ENCODE peak calls at places on chromosomes 4 and X, in eight cellular contexts. K is left lung, I is lung, L is BE2C, H is H9, C is prostate gland, T is cardiac muscle cell, O is upper lobe of right lung. U is an unnamed sample.

GRCh38 chr4:165971941-165972340 is 98.9 kb downstream of the TLL1 start:
- DNase-seq in K (no peak), I (no peak), L (no peak), H (no peak), C (no peak), T (no peak), O (no peak), U (no peak)

GRCh38 chr4:109574931-109575804 is 15.1 kb downstream of the MCUB start:
- DNase-seq in K (no peak), I (no peak), L (no peak), H (no peak), C (no peak), T (no peak), O (no peak), U (no peak)

GRCh38 chr4:143455211-143455610 is 58.3 kb upstream of the SMARCA5 start:
- DNase-seq in K (no peak), I (no peak), L (no peak), H (no peak), C (no peak), T (peak; percentile 43), O (no peak), U (no peak)

GRCh38 chr4:143473334-143474126 is 40.0 kb upstream of the SMARCA5 start:
- DNase-seq in K (no peak), I (no peak), L (no peak), H (no peak), C (no peak), T (no peak), O (no peak), U (no peak)

GRCh38 chr4:46648088-46648744 is 258.3 kb upstream of the GABRA2 start:
- DNase-seq in K (no peak), I (no peak), L (peak; percentile 63), H (peak; percentile 84), C (no peak), T (peak; percentile 69), O (no peak), U (no peak)

GRCh38 chr4:15665738-15666365 is 10.7 kb upstream of the FBXL5 start:
- DNase-seq in K (no peak), I (no peak), L (no peak), H (no peak), C (no peak), T (peak; percentile 49), O (no peak), U (no peak)

GRCh38 chr4:181821039-181822004 is 421.9 kb upstream of the TENM3 start:
- DNase-seq in K (no peak), I (no peak), L (no peak), H (no peak), C (no peak), T (peak; percentile 22), O (no peak), U (no peak)

GRCh38 chrX:258291-259040 is 22.7 kb upstream of the PLCXD1 start:
- DNase-seq in K (no peak), I (no peak), L (no peak), H (no peak), C (no peak), T (no peak), O (peak; percentile 58), U (no peak)

GRCh38 chrX:107894038-107894437 is 68.4 kb downstream of the MID2 start:
- DNase-seq in K (no peak), I (no peak), L (no peak), H (no peak), C (peak; percentile 14), T (peak; percentile 58), O (no peak), U (no peak)

GRCh38 chrX:47218280-47218919 is at the start of gene CDK16:
- DNase-seq in K (peak; percentile 90), I (peak; percentile 82), L (peak; percentile 77), H (peak; percentile 87), C (peak; percentile 55), T (peak; percentile 85), O (peak; percentile 86), U (peak; percentile 79)

GRCh38 chrX:33188286-33188685 is 23.1 kb downstream of the DMD start:
- DNase-seq in K (no peak), I (no peak), L (no peak), H (peak; percentile 54), C (no peak), T (no peak), O (no peak), U (no peak)

GRCh38 chr4:180790471-180790870 is 1452.7 kb upstream of the TENM3 start:
- DNase-seq in K (no peak), I (no peak), L (no peak), H (no peak), C (no peak), T (no peak), O (no peak), U (no peak)

GRCh38 chrX:103356897-103357296 is 591 bp downstream of the TCEAL9 start:
- DNase-seq in K (no peak), I (no peak), L (peak; percentile 13), H (no peak), C (peak; percentile 20), T (peak; percentile 28), O (no peak), U (no peak)

GRCh38 chrX:46044486-46044885 is 500.7 kb downstream of the ZNF674 start:
- DNase-seq in K (no peak), I (no peak), L (no peak), H (no peak), C (peak; percentile 12), T (peak; percentile 5), O (no peak), U (no peak)

GRCh38 chrX:148567229-148567628 is 66.8 kb downstream of the AFF2 start:
- DNase-seq in K (no peak), I (no peak), L (no peak), H (no peak), C (no peak), T (peak; percentile 60), O (no peak), U (no peak)

GRCh38 chrX:40434947-40435346 is 145.8 kb upstream of the ATP6AP2 start:
- DNase-seq in K (no peak), I (no peak), L (peak; percentile 81), H (peak; percentile 76), C (peak; percentile 17), T (peak; percentile 64), O (no peak), U (no peak)

GRCh38 chrX:40444133-40444532 is 136.6 kb upstream of the ATP6AP2 start:
- DNase-seq in K (no peak), I (no peak), L (no peak), H (no peak), C (no peak), T (no peak), O (no peak), U (no peak)

GRCh38 chrX:40440841-40441240 is 139.9 kb upstream of the ATP6AP2 start:
- DNase-seq in K (no peak), I (no peak), L (no peak), H (no peak), C (no peak), T (no peak), O (no peak), U (no peak)

GRCh38 chrX:40437348-40437747 is 143.4 kb upstream of the ATP6AP2 start:
- DNase-seq in K (no peak), I (no peak), L (no peak), H (no peak), C (no peak), T (no peak), O (no peak), U (no peak)

DNA sequence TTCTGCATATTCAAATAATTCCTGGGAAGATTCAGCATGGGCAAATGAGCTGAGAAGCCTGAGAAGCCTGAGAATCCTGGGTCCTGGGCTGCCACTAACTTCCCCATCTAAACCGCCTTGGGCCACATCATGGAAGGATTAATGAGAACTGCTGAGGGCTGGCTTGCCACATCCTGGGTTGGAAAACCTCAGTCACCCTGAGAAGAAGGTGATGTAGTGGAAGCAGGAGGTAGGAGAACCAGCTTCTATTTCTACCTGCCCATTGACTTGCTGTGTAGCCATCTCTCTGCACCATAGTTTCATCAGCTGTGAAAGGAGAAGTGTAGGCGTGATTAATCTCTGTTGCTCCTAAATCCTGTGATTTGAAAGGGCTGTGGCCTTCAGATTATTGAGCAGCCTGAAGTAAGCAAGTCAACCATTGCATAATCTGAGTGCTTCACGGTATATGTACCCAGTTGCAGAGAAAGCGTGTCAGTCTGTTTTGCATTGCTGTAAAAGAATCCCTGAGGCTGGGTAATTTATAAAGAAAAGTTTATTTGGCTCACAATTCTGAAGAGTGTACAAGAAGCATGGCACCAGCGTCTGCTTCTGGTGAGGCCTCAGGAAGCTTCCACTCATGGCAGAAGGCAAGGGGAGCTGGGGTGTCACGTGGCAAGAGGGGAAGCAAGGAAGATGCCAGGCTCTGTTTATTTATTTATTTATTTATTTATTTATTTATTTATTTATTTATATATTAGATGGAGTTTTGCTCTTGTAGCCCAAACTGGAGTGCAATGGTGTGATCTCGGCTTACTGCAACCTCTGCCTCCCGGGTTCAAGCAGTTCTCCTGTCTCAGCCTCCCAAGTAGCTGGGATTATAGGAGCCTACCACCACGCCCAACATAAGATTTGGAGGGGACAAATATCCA is 140.9 kb upstream of the ATP6AP2 start:
- DNase-seq in K (no peak), I (no peak), L (no peak), H (no peak), C (no peak), T (no peak), O (no peak), U (no peak)
- H3K4me1 ChIP-seq in K (no peaks in the 10 kb centered on the region), I (no peaks in the 10 kb centered on the region), L (peaks cover 7% of the 10 kb centered on the region), H (peaks cover 2% of the 10 kb centered on the region), C (no peaks in the 10 kb centered on the region), T (peaks cover 3% of the 10 kb centered on the region), O (no peaks in the 10 kb centered on the region), U (no peaks in the 10 kb centered on the region)

GRCh38 chr4:87366763-87367162 is 24.2 kb downstream of the HSD17B11 start:
- DNase-seq in K (no peak), I (no peak), L (no peak), H (no peak), C (no peak), T (no peak), O (no peak), U (no peak)
- H3K4me1 ChIP-seq in K (no peaks in the 10 kb centered on the region), I (no peaks in the 10 kb centered on the region), L (no peaks in the 10 kb centered on the region), H (no peaks in the 10 kb centered on the region), C (no peaks in the 10 kb centered on the region), T (no peaks in the 10 kb centered on the region), O (peaks cover 5% of the 10 kb centered on the region), U (no peaks in the 10 kb centered on the region)

DNA sequence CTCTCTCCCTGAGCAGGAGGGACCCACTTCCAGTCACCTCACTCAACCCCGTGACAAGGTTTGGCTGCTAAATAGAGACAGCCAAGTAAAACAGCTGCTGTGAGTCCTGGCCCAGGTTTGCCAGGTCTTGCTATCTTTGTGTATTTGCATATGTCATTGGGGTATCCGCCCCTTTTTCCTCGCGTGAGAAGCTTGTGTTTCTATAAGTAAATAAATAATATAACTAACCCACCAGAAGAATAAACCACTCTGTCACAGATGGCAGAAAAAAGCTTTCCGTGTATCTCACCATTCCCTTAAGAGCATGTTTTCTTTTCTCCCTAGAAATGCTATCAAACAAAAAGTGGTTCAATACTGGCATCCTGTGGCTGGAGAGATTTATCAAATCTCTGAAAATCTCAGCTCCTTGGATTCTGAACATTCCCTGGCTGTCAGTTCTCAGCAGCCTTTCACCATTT is 66.8 kb downstream of the SLC7A11 start:
- DNase-seq in K (no peak), I (no peak), L (no peak), H (no peak), C (peak; percentile 38), T (peak; percentile 48), O (no peak), U (peak; percentile 64)
- H3K4me1 ChIP-seq in K (no peaks in the 10 kb centered on the region), I (no peaks in the 10 kb centered on the region), L (peaks cover 7% of the 10 kb centered on the region), H (no peaks in the 10 kb centered on the region), C (no peaks in the 10 kb centered on the region), T (peaks cover 9% of the 10 kb centered on the region), O (no peaks in the 10 kb centered on the region), U (no peaks in the 10 kb centered on the region)

DNA sequence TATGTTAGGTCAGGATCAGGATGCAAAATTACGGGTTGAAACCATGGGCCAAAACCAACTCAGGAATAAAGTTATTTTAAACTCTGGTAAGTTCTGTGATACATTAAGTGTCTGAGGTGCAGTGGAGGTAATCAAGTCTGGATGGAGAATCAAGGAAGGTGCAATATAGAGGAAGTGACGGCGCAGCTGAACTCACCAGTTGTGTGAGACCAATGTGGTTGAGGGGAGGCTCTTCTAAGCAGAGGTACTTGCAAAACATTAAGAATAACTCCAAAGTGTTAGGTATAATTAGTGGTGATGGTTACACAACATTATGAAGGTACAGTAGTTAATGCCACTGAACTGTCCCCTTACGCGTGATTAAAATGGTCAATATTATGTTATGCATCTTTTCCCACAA is 19.7 kb downstream of the GAB3 start:
- DNase-seq in K (no peak), I (no peak), L (no peak), H (no peak), C (no peak), T (no peak), O (no peak), U (no peak)
- H3K4me1 ChIP-seq in K (peaks cover 97% of the 10 kb centered on the region), I (peaks cover 30% of the 10 kb centered on the region), L (no peaks in the 10 kb centered on the region), H (peaks cover 2% of the 10 kb centered on the region), C (no peaks in the 10 kb centered on the region), T (no peaks in the 10 kb centered on the region), O (peaks cover 89% of the 10 kb centered on the region), U (peaks cover 21% of the 10 kb centered on the region)